ENCODE peak calls at places on chromosomes 3 and 15, in five cellular contexts. D is NCI-H1105; J is EH; O is activated T-cell treated with anti-CD3 and anti-CD28 coated beads for 1 hour; F is stimulated activated CD4-positive, alpha-beta T cell treated with anti-CD3 and anti-CD28 coated beads, Interleukin-4, amount 100 ng/mL, for 1 hour. W is an unnamed sample.

GRCh38 chr15:90915216-90915807 is 12.2 kb downstream of the MAN2A2 start:
- DNase-seq in D (no peak), J (no peak), O (no peak), F (no peak), W (no peak)

GRCh38 chr3:20197775-20198174 is 11.8 kb upstream of the SGO1 start:
- DNase-seq in D (no peak), J (no peak), O (no peak), F (no peak), W (no peak)

GRCh38 chr3:73867524-73867923 is 242.8 kb upstream of the PDZRN3 start:
- DNase-seq in D (no peak), J (no peak), O (no peak), F (no peak), W (no peak)

GRCh38 chr15:100248236-100248635 is 93.5 kb downstream of the ADAMTS17 start:
- DNase-seq in D (no peak), J (no peak), O (no peak), F (no peak), W (no peak)

GRCh38 chr3:138173769-138174420 is 826 bp downstream of the DBR1 start:
- DNase-seq in D (no peak), J (peak), O (no peak), F (no peak), W (no peak)

GRCh38 chr3:119033393-119034255 is 1.0 kb downstream of the IGSF11 start:
- DNase-seq in D (no peak), J (no peak), O (no peak), F (no peak), W (peak)

GRCh38 chr3:16028604-16029003 is 145.9 kb upstream of the GALNT15 start:
- DNase-seq in D (no peak), J (peak), O (no peak), F (no peak), W (no peak)

GRCh38 chr15:25738171-25738792 is 124.8 kb downstream of the ATP10A start:
- DNase-seq in D (peak), J (peak), O (no peak), F (no peak), W (no peak)

GRCh38 chr3:99509224-99509623 is 129.2 kb upstream of the COL8A1 start:
- DNase-seq in D (no peak), J (peak), O (no peak), F (no peak), W (no peak)

GRCh38 chr15:78621810-78622402 is 1.1 kb upstream of the CHRNA3 start:
- DNase-seq in D (no peak), J (no peak), O (no peak), F (no peak), W (no peak)

GRCh38 chr15:37058316-37058985 is 41.9 kb downstream of the MEIS2 start:
- DNase-seq in D (no peak), J (peak), O (no peak), F (no peak), W (no peak)

GRCh38 chr15:40048155-40048792 is 9.3 kb upstream of the SRP14 start:
- DNase-seq in D (no peak), J (no peak), O (no peak), F (peak), W (no peak)

GRCh38 chr15:101288905-101289513 is 6.0 kb downstream of the SNRPA1 start:
- DNase-seq in D (peak), J (peak), O (no peak), F (no peak), W (peak)

GRCh38 chr3:150227839-150228238 is 180.3 kb upstream of the TSC22D2 start:
- DNase-seq in D (peak), J (peak), O (peak), F (peak), W (no peak)

GRCh38 chr3:18771931-18772330 is 346.8 kb upstream of the SATB1 start:
- DNase-seq in D (no peak), J (no peak), O (no peak), F (no peak), W (no peak)

W was measured in NCI-H2227 treated with DMSO at 0.1 percent for 48 hours.